ENCODE peak calls at places on chromosomes 6 and 20, in ten cellular contexts. D, C, R, P, G, J, M, W, A and Y are unnamed samples.

GRCh38 chr20:10171864-10172751 is 46.5 kb upstream of the SNAP25 start:
- DNase-seq in D (peak), C (peak), R (peak), P (peak), G (no peak), J (peak), M (peak), W (peak), A (peak), Y (peak)

GRCh38 chr6:11538799-11539468 is 1.4 kb downstream of the TMEM170B start:
- DNase-seq in D (no peak), C (no peak), R (no peak), P (no peak), G (no peak), J (no peak), M (no peak), W (no peak), A (no peak), Y (no peak)

GRCh38 chr6:43297644-43298564 is at the start of gene SLC22A7:
- DNase-seq in D (peak), C (no peak), R (no peak), P (no peak), G (no peak), J (peak), M (no peak), W (no peak), A (no peak), Y (peak)

GRCh38 chr20:50286609-50287008 is 96.0 kb downstream of the CEBPB start:
- DNase-seq in D (peak), C (peak), R (peak), P (peak), G (peak), J (peak), M (peak), W (peak), A (no peak), Y (no peak)

GRCh38 chr6:14721103-14721758 is 524.6 kb upstream of the JARID2 start:
- DNase-seq in D (no peak), C (no peak), R (no peak), P (no peak), G (no peak), J (peak), M (peak), W (no peak), A (no peak), Y (no peak)

GRCh38 chr6:26576929-26577719 is 19.6 kb upstream of the ABT1 start:
- DNase-seq in D (peak), C (peak), R (no peak), P (peak), G (no peak), J (peak), M (peak), W (no peak), A (peak), Y (no peak)

GRCh38 chr6:10613077-10613476 is 81.3 kb downstream of the C6orf52 start:
- DNase-seq in D (no peak), C (no peak), R (no peak), P (no peak), G (no peak), J (peak), M (peak), W (no peak), A (no peak), Y (no peak)

GRCh38 chr6:147043994-147044477 is 160.2 kb upstream of the STXBP5 start:
- DNase-seq in D (no peak), C (no peak), R (no peak), P (no peak), G (no peak), J (no peak), M (peak), W (no peak), A (no peak), Y (no peak)

GRCh38 chr6:150881911-150882481 is 16.5 kb downstream of the MTHFD1L start:
- DNase-seq in D (no peak), C (peak), R (peak), P (peak), G (peak), J (peak), M (peak), W (peak), A (no peak), Y (no peak)

GRCh38 chr6:134316733-134317431 is 1.0 kb downstream of the SGK1 start:
- DNase-seq in D (no peak), C (no peak), R (no peak), P (no peak), G (no peak), J (no peak), M (no peak), W (no peak), A (no peak), Y (no peak)

GRCh38 chr6:107700016-107700335 is 124.1 kb downstream of the SCML4 start:
- DNase-seq in D (no peak), C (no peak), R (no peak), P (no peak), G (no peak), J (no peak), M (no peak), W (no peak), A (no peak), Y (no peak)

GRCh38 chr6:15776458-15776980 is 113.7 kb upstream of the DTNBP1 start:
- DNase-seq in D (no peak), C (no peak), R (no peak), P (no peak), G (no peak), J (no peak), M (no peak), W (no peak), A (no peak), Y (no peak)

GRCh38 chr6:143962644-143962929 is 45.5 kb downstream of the PLAGL1 start:
- DNase-seq in D (no peak), C (peak), R (no peak), P (no peak), G (peak), J (peak), M (peak), W (peak), A (no peak), Y (no peak)

GRCh38 chr20:20360464-20360863 is 7.4 kb upstream of the INSM1 start:
- DNase-seq in D (no peak), C (peak), R (no peak), P (no peak), G (peak), J (peak), M (peak), W (peak), A (peak), Y (peak)

GRCh38 chr6:10976571-10976970 is 67.5 kb downstream of the ELOVL2 start:
- DNase-seq in D (no peak), C (no peak), R (no peak), P (no peak), G (no peak), J (no peak), M (no peak), W (no peak), A (no peak), Y (no peak)

GRCh38 chr6:106529438-106529837 is 99.9 kb downstream of the RTN4IP1 start:
- DNase-seq in D (no peak), C (no peak), R (no peak), P (no peak), G (no peak), J (no peak), M (no peak), W (no peak), A (no peak), Y (no peak)

GRCh38 chr20:47985092-47985850 is 200.0 kb upstream of the SULF2 start:
- DNase-seq in D (no peak), C (no peak), R (no peak), P (peak), G (peak), J (peak), M (peak), W (peak), A (peak), Y (no peak)

GRCh38 chr6:111486475-111486874 is 3.5 kb upstream of the REV3L start:
- DNase-seq in D (no peak), C (no peak), R (no peak), P (no peak), G (no peak), J (no peak), M (no peak), W (no peak), A (no peak), Y (no peak)

GRCh38 chr6:5151955-5152401 is 66.8 kb downstream of the PPP1R3G start:
- DNase-seq in D (no peak), C (peak), R (no peak), P (no peak), G (peak), J (peak), M (peak), W (peak), A (no peak), Y (no peak)

GRCh38 chr6:73389854-73390253 is 4.8 kb upstream of the DDX43 start:
- DNase-seq in D (no peak), C (no peak), R (no peak), P (no peak), G (no peak), J (no peak), M (no peak), W (no peak), A (peak), Y (no peak)

GRCh38 chr20:62651285-62652021 is 9.2 kb downstream of the SLCO4A1 start:
- DNase-seq in D (peak), C (peak), R (peak), P (no peak), G (no peak), J (peak), M (peak), W (peak), A (no peak), Y (peak)

GRCh38 chr20:47740225-47741184 is 44.8 kb downstream of the SULF2 start:
- DNase-seq in D (peak), C (no peak), R (peak), P (no peak), G (no peak), J (no peak), M (no peak), W (no peak), A (peak), Y (no peak)

GRCh38 chr6:29590218-29590808 is 5.4 kb downstream of the OR2H2 start:
- DNase-seq in D (no peak), C (no peak), R (no peak), P (no peak), G (no peak), J (no peak), M (no peak), W (no peak), A (no peak), Y (no peak)

GRCh38 chr20:48636301-48636700 is 191.5 kb downstream of the PREX1 start:
- DNase-seq in D (peak), C (no peak), R (no peak), P (no peak), G (no peak), J (no peak), M (no peak), W (no peak), A (no peak), Y (no peak)

GRCh38 chr20:4987130-4987529 is 14.2 kb downstream of the SLC23A2 start:
- DNase-seq in D (no peak), C (no peak), R (no peak), P (no peak), G (no peak), J (no peak), M (no peak), W (no peak), A (no peak), Y (no peak)

GRCh38 chr20:19433371-19434316 is 221.2 kb downstream of the SLC24A3 start:
- DNase-seq in D (no peak), C (peak), R (no peak), P (no peak), G (peak), J (peak), M (no peak), W (no peak), A (no peak), Y (no peak)

GRCh38 chr6:56021943-56022342 is 146.6 kb upstream of the BMP5 start:
- DNase-seq in D (no peak), C (no peak), R (no peak), P (no peak), G (no peak), J (no peak), M (no peak), W (no peak), A (peak), Y (no peak)

GRCh38 chr20:62274332-62275262 is 28.2 kb upstream of the ADRM1 start:
- DNase-seq in D (no peak), C (no peak), R (no peak), P (no peak), G (no peak), J (peak), M (no peak), W (no peak), A (no peak), Y (no peak)

GRCh38 chr6:148200302-148200701 is 142.3 kb upstream of the SASH1 start:
- DNase-seq in D (no peak), C (no peak), R (no peak), P (no peak), G (no peak), J (peak), M (no peak), W (no peak), A (no peak), Y (peak)

GRCh38 chr20:63404129-63405085 is 43.3 kb upstream of the CHRNA4 start:
- DNase-seq in D (no peak), C (no peak), R (no peak), P (no peak), G (no peak), J (no peak), M (no peak), W (no peak), A (no peak), Y (peak)

GRCh38 chr20:6007094-6007528 is 46.7 kb downstream of the LRRN4 start:
- DNase-seq in D (no peak), C (peak), R (no peak), P (no peak), G (no peak), J (no peak), M (no peak), W (no peak), A (no peak), Y (no peak)

GRCh38 chr6:79188885-79189505 is 45.5 kb downstream of the HMGN3 start:
- DNase-seq in D (no peak), C (no peak), R (no peak), P (no peak), G (no peak), J (no peak), M (no peak), W (no peak), A (no peak), Y (no peak)

GRCh38 chr6:7224726-7225125 is 88.3 kb downstream of the SSR1 start:
- DNase-seq in D (no peak), C (no peak), R (no peak), P (no peak), G (no peak), J (no peak), M (no peak), W (no peak), A (no peak), Y (no peak)

GRCh38 chr6:33213166-33213988 is 5.1 kb downstream of the RING1 start:
- DNase-seq in D (no peak), C (no peak), R (no peak), P (peak), G (no peak), J (no peak), M (no peak), W (no peak), A (peak), Y (peak)

GRCh38 chr20:33099842-33100538 is 20.5 kb downstream of the BPIFB4 start:
- DNase-seq in D (no peak), C (no peak), R (no peak), P (no peak), G (no peak), J (no peak), M (no peak), W (peak), A (no peak), Y (no peak)

GRCh38 chr6:22249646-22250045 is 47.2 kb downstream of the PRL start:
- DNase-seq in D (no peak), C (no peak), R (no peak), P (no peak), G (no peak), J (no peak), M (no peak), W (no peak), A (no peak), Y (no peak)

DNA sequence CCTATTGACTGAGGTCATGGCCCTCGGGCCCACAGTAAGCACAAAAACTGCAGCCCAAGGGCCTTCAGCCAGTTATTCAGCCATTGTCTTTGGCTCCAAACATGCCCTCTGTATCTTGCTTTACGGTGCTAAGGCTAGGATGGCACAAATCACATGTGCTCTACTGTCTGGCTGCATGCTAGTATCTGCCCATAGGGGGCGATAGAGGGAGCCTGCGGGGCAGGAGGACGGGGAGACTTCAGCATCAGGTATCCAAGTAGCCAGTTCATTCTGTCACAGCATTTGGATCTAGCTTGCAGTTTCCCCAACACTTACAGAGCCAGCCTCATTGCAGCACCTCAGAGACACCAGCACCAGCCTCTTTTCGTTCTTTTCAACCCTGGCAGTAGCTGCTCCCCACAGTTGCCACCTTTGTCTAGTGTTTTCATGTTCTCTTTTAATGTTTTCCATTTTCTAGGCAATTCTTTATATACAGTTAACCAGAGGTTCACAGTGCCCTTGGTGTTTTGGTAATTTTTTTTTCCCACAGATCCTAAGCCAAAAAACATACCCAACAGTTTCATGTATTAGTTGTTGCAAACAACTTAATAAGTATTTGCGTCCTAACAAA is 705.9 kb downstream of the PTPRT start:
- DNase-seq in D (no peak), C (no peak), R (no peak), P (peak), G (no peak), J (no peak), M (no peak), W (no peak), A (peak), Y (no peak)
- TF ChIP-seq CTCF in D (no peak), C (no peak), R (no peak), P (peak), G (no peak), J (no peak), M (no peak), W (no peak), A (peak), Y (peak)

GRCh38 chr6:75428204-75428603 is 65.4 kb downstream of the FILIP1 start:
- DNase-seq in D (no peak), C (no peak), R (no peak), P (no peak), G (no peak), J (no peak), M (no peak), W (no peak), A (no peak), Y (no peak)

GRCh38 chr6:75427342-75427741 is 66.3 kb downstream of the FILIP1 start:
- DNase-seq in D (no peak), C (no peak), R (no peak), P (no peak), G (no peak), J (no peak), M (no peak), W (no peak), A (no peak), Y (no peak)

GRCh38 chr6:75430631-75431345 is 62.8 kb downstream of the FILIP1 start:
- DNase-seq in D (no peak), C (peak), R (no peak), P (no peak), G (no peak), J (peak), M (no peak), W (no peak), A (no peak), Y (no peak)

GRCh38 chr6:75429304-75429703 is 64.3 kb downstream of the FILIP1 start:
- DNase-seq in D (no peak), C (no peak), R (no peak), P (no peak), G (no peak), J (no peak), M (no peak), W (no peak), A (no peak), Y (no peak)

GRCh38 chr6:75431379-75431778 is 62.2 kb downstream of the FILIP1 start:
- DNase-seq in D (peak), C (peak), R (no peak), P (no peak), G (no peak), J (peak), M (peak), W (no peak), A (no peak), Y (no peak)
- TF ChIP-seq CTCF in D (no peak), C (no peak), R (no peak), P (no peak), G (no peak), J (no peak), M (no peak), W (no peak), A (no peak), Y (no peak)

DNA sequence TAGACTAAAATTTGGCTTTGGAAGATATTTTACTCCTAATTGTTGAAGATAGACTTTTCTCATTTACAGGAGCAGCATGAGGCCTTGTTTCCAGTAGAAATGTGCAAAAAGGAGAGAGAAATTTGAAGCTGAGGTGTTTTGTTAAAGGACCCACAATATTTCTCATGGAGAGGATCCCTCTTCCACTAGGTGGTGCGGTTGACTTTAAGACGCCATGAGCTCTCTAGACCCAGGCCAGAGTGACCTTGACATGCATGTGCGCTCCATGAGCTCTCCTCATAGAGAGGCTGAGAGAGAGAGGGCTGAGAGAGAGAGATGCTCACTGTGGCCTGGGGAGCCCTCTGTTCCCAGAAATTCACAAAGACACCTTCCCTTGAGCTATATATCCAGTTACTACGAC is 861.2 kb upstream of the EYS start:
- DNase-seq in D (no peak), C (no peak), R (no peak), P (no peak), G (no peak), J (peak), M (no peak), W (no peak), A (no peak), Y (no peak)
- TF ChIP-seq CTCF in D (no peak), C (no peak), R (no peak), P (no peak), G (no peak), J (peak), M (no peak), W (no peak), A (no peak), Y (no peak)

DNA sequence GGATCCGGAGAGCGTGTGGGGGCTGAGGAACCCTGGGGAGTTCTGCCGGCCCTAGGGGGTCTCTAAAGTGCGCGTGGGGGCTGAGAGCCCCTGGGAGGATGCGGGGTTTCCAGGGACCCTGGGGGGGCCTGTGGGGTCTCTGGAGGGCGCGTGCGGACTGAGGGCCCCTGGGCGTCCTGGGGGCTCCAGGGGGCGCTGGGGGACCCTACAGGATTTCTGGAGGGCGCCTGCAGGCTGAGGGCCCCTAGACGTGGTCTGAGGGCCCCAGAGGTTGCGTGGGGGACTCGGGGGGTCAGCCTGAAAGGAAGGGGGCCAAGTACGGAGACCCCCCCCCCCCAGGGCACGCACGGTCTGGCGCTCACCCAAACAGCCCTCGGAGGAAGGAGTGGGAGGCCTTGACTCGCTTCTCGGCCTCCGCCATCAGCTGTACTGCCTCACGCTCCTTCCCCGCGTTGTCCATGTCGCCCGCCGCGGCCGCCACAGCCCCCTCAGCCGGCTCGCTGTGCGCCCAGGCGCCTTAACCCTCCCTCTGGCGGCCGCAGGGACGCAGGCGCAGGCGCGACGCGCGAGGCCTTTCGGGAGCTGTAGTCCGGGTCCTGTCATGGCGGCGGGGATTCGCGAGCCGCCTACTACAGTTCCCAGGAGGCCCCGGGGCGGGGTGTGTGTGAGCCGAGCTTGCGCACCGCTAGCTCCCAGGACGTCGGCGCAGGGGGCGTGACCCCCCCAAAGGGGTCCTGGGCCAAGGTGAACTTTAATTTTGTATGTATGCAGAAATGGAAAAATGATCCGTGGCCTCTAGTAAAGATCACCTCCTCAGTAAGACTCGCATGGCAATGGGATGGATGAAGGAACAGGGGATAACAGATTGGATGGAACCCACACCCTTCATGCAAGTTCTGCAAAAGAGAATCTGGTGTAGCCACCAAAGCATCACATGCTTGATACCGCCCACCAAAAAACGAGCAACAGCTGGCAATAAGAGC is at the start of gene NAPB:
- DNase-seq in D (peak), C (peak), R (peak), P (peak), G (peak), J (peak), M (peak), W (peak), A (peak), Y (peak)
- TF ChIP-seq CTCF in D (peak), C (peak), R (peak), P (no peak), G (peak), J (peak), M (peak), W (peak), A (no peak), Y (peak)

GRCh38 chr6:89951574-89952360 is 57.5 kb downstream of the GJA10 start:
- DNase-seq in D (no peak), C (peak), R (no peak), P (no peak), G (no peak), J (peak), M (peak), W (peak), A (peak), Y (no peak)
- TF ChIP-seq CTCF in D (no peak), C (peak), R (no peak), P (no peak), G (no peak), J (peak), M (no peak), W (no peak), A (no peak), Y (no peak)